ENCODE peak calls at places on chromosomes 7 and 10, in ten cellular contexts. K, A, F, Q, Z, X, J, N, V and T are unnamed samples.
A peak's percentile ranks its signal among the peaks of the same experiment; 100 is the strongest.

GRCh38 chr10:75956624-75957023 is 525.2 kb downstream of the LRMDA start:
- DNase-seq in F (no peak), Z (no peak), J (no peak), X (no peak), N (no peak), A (no peak), V (no peak), Q (no peak), K (no peak), T (no peak)

GRCh38 chr7:501526-501925 is 18.1 kb downstream of the PDGFA start:
- DNase-seq in X (no peak), F (no peak), Z (no peak), J (no peak), A (no peak), Q (no peak), V (no peak), K (no peak), N (no peak), T (peak; percentile 28)

GRCh38 chr7:86313842-86314241 is 329.9 kb upstream of the GRM3 start:
- DNase-seq in Z (no peak), J (no peak), K (no peak), A (no peak), X (no peak), N (no peak), F (no peak), V (no peak), Q (no peak), T (no peak)

GRCh38 chr10:116688241-116688711 is 54.1 kb downstream of the HSPA12A start:
- DNase-seq in V (peak; percentile 46), K (no peak), N (no peak), Z (no peak), Q (no peak), A (no peak), J (peak; percentile 46), F (no peak), X (peak; percentile 21), T (no peak)

GRCh38 chr7:80942261-80943041 is 23.6 kb upstream of the SEMA3C start:
- DNase-seq in X (no peak), Z (no peak), V (peak; percentile 98), N (peak; percentile 89), K (no peak), F (no peak), J (peak; percentile 34), A (no peak), Q (no peak), T (peak; percentile 66)

GRCh38 chr7:722847-723246 is 3.7 kb upstream of the DNAAF5 start:
- DNase-seq in Z (no peak), V (no peak), F (no peak), N (no peak), X (no peak), J (no peak), A (no peak), K (no peak), Q (no peak), T (no peak)

GRCh38 chr7:22488643-22489462 is 11.1 kb downstream of the STEAP1B start:
- DNase-seq in N (no peak), F (peak; percentile 1), Z (peak; percentile 67), K (peak; percentile 58), V (peak; percentile 90), Q (peak; percentile 34), J (peak; percentile 64), A (peak; percentile 71), X (peak; percentile 59), T (peak; percentile 55)

GRCh38 chr7:157500171-157500960 is 163.6 kb downstream of the DNAJB6 start:
- DNase-seq in K (no peak), F (no peak), J (no peak), N (no peak), V (no peak), Z (no peak), Q (no peak), A (no peak), X (no peak), T (no peak)

GRCh38 chr10:79128923-79129305 is 60.1 kb downstream of the ZMIZ1 start:
- DNase-seq in N (no peak), J (no peak), K (no peak), A (no peak), Q (no peak), Z (no peak), F (no peak), X (no peak), V (no peak), T (no peak)

GRCh38 chr7:32147909-32148308 is 77.7 kb upstream of the PDE1C start:
- DNase-seq in F (no peak), J (no peak), Q (no peak), X (no peak), A (no peak), N (no peak), V (no peak), K (no peak), Z (no peak), T (no peak)

GRCh38 chr10:130728531-130729215 is 582.8 kb downstream of the TCERG1L start:
- DNase-seq in Q (no peak), X (no peak), V (no peak), K (no peak), N (no peak), Z (no peak), J (no peak), A (no peak), F (no peak), T (no peak)

GRCh38 chr10:132955479-132955878 is 13.1 kb upstream of the CFAP46 start:
- DNase-seq in V (no peak), Q (no peak), X (no peak), A (no peak), J (no peak), K (no peak), Z (no peak), F (no peak), N (no peak), T (no peak)

GRCh38 chr10:80188713-80189112 is 16.6 kb downstream of the ANXA11 start:
- DNase-seq in F (no peak), J (no peak), Q (no peak), N (no peak), V (no peak), Z (no peak), A (no peak), K (no peak), X (no peak), T (peak; percentile 11)

GRCh38 chr10:13787015-13787421 is 200.3 kb downstream of the PRPF18 start:
- DNase-seq in V (no peak), N (no peak), F (no peak), Q (peak; percentile 52), K (no peak), X (no peak), Z (peak; percentile 61), J (no peak), A (no peak), T (no peak)

GRCh38 chr7:45978010-45978681 is 57.1 kb upstream of the IGFBP3 start:
- DNase-seq in V (peak; percentile 93), Z (no peak), N (no peak), J (peak; percentile 55), A (no peak), F (peak; percentile 14), K (no peak), X (no peak), Q (no peak), T (no peak)

GRCh38 chr7:87106974-87107612 is 45.2 kb upstream of the DMTF1 start:
- DNase-seq in K (no peak), Q (no peak), F (no peak), A (no peak), V (no peak), Z (no peak), N (no peak), X (no peak), J (no peak), T (no peak)

GRCh38 chr7:99386584-99387238 is 12.2 kb downstream of the ARPC1B start:
- DNase-seq in Q (no peak), K (no peak), F (no peak), Z (no peak), J (no peak), A (no peak), V (peak; percentile 64), X (no peak), N (no peak), T (no peak)